ENCODE peak calls at places on chromosome 11, in six cellular contexts. C is GM12878, L is psoas muscle, J is endodermal cell, T is uterus, N is left ventricle myocardium inferior. W is an unnamed sample.

GRCh38 chr11:59706518-59707285 is 6.9 kb downstream of the OR10V1 start:
- DNase-seq in T (no peak), L (no peak), N (no peak), C (no peak), J (no peak), W (no peak)

GRCh38 chr11:128171496-128171895 is 415.9 kb downstream of the ETS1 start:
- DNase-seq in C (no peak), T (no peak), L (no peak), N (no peak), J (no peak), W (no peak)

GRCh38 chr11:69530278-69531070 is 49.0 kb downstream of the LINC01488 start:
- DNase-seq in N (no peak), L (no peak), T (no peak), J (peak; percentile 32), C (no peak), W (peak; percentile 66)

GRCh38 chr11:104163100-104164027 is 583 bp downstream of the PDGFD start:
- DNase-seq in L (peak; percentile 23), C (no peak), N (peak; percentile 41), T (peak; percentile 17), J (peak; percentile 82), W (no peak)

GRCh38 chr11:10719616-10720015 is 26.1 kb upstream of the IRAG1 start:
- DNase-seq in L (no peak), T (no peak), J (no peak), C (no peak), N (no peak), W (no peak)

GRCh38 chr11:44629732-44630345 is 64.4 kb downstream of the CD82 start:
- DNase-seq in N (no peak), J (peak; percentile 9), C (no peak), T (no peak), L (no peak), W (peak; percentile 32)

GRCh38 chr11:69465236-69466000 is 16.0 kb upstream of the LINC01488 start:
- DNase-seq in J (no peak), T (no peak), C (no peak), L (no peak), N (peak; percentile 13), W (no peak)

GRCh38 chr11:69442012-69442806 is 39.3 kb upstream of the LINC01488 start:
- DNase-seq in L (no peak), J (peak; percentile 67), C (no peak), N (no peak), T (no peak), W (peak; percentile 46)

GRCh38 chr11:1963864-1964263 is 16.7 kb downstream of the MRPL23 start:
- DNase-seq in C (no peak), J (no peak), T (no peak), L (no peak), N (no peak), W (peak; percentile 47)

GRCh38 chr11:75349540-75350116 is 1.8 kb downstream of the ARRB1 start:
- DNase-seq in L (peak; percentile 37), T (no peak), C (no peak), J (peak; percentile 76), N (no peak), W (peak; percentile 72)

GRCh38 chr11:113874920-113875413 is 405 bp downstream of the USP28 start:
- DNase-seq in T (no peak), L (no peak), J (no peak), C (no peak), N (no peak), W (no peak)

GRCh38 chr11:103338621-103339484 is 229.6 kb downstream of the DYNC2H1 start:
- DNase-seq in L (no peak), C (no peak), J (peak; percentile 84), T (no peak), N (no peak), W (no peak)

GRCh38 chr11:19288256-19288655 is 47.5 kb upstream of the E2F8 start:
- DNase-seq in N (no peak), L (no peak), J (no peak), C (no peak), T (no peak), W (no peak)

GRCh38 chr11:69380921-69381581 is 87.1 kb downstream of the MYEOV start:
- DNase-seq in N (no peak), C (no peak), J (peak; percentile 30), T (no peak), L (peak; percentile 14), W (peak; percentile 53)

GRCh38 chr11:1679881-1680280 is 17.1 kb upstream of the KRTAP5-6 start:
- DNase-seq in J (peak; percentile 13), T (no peak), L (no peak), N (no peak), C (no peak), W (no peak)

GRCh38 chr11:3859373-3859881 is 4.0 kb downstream of the STIM1 start:
- DNase-seq in T (no peak), C (no peak), L (peak; percentile 70), N (peak; percentile 69), J (peak; percentile 72), W (no peak)

GRCh38 chr11:28585007-28585406 is 476.8 kb downstream of the METTL15 start:
- DNase-seq in L (no peak), N (no peak), C (no peak), J (no peak), T (no peak), W (no peak)

GRCh38 chr11:85602551-85603218 is 24.5 kb downstream of the DLG2 start:
- DNase-seq in L (no peak), T (no peak), J (no peak), C (no peak), N (no peak), W (no peak)

GRCh38 chr11:128824199-128825049 is 42.7 kb downstream of the KCNJ1 start:
- DNase-seq in T (peak; percentile 27), J (no peak), N (no peak), C (no peak), L (no peak), W (no peak)

GRCh38 chr11:124793466-124794278 is 6.5 kb downstream of the MSANTD2 start:
- DNase-seq in N (no peak), L (no peak), T (no peak), J (no peak), C (no peak), W (no peak)

GRCh38 chr11:116730241-116730561 is 42.6 kb downstream of the BUD13 start:
- DNase-seq in N (no peak), L (no peak), C (no peak), J (no peak), T (no peak), W (no peak)

GRCh38 chr11:73047773-73048371 is 94.2 kb downstream of the FCHSD2 start:
- DNase-seq in C (peak; percentile 88), J (no peak), L (no peak), T (no peak), N (no peak), W (no peak)

GRCh38 chr11:95338430-95338991 is 107.5 kb upstream of the SESN3 start:
- DNase-seq in N (peak; percentile 28), C (no peak), L (peak; percentile 54), J (no peak), T (peak; percentile 88), W (peak; percentile 90)

GRCh38 chr11:30196400-30197206 is 34.2 kb upstream of the FSHB start:
- DNase-seq in C (no peak), N (peak; percentile 44), J (peak; percentile 94), L (peak; percentile 43), T (peak; percentile 21), W (no peak)

GRCh38 chr11:121321614-121322243 is 29.2 kb downstream of the SC5D start:
- DNase-seq in L (no peak), T (no peak), N (no peak), C (no peak), J (peak; percentile 76), W (no peak)

GRCh38 chr11:124846058-124846719 is 19.0 kb upstream of the ROBO3 start:
- DNase-seq in T (no peak), C (no peak), N (no peak), J (no peak), L (no peak), W (no peak)

GRCh38 chr11:31340903-31341572 is 28.5 kb downstream of the DCDC1 start:
- DNase-seq in C (no peak), J (peak; percentile 64), T (no peak), N (no peak), L (no peak), W (no peak)

GRCh38 chr11:69587454-69588081 is 53.4 kb upstream of the CCND1 start:
- DNase-seq in L (no peak), N (no peak), T (no peak), J (no peak), C (no peak), W (no peak)

GRCh38 chr11:100789500-100789899 is 102.4 kb downstream of the ARHGAP42 start:
- DNase-seq in N (peak; percentile 23), L (peak; percentile 41), C (no peak), T (peak; percentile 23), J (no peak), W (peak; percentile 65)

GRCh38 chr11:110971110-110971509 is 258.9 kb upstream of the ARHGAP20 start:
- DNase-seq in L (no peak), T (no peak), J (no peak), N (no peak), C (no peak), W (no peak)

GRCh38 chr11:35917676-35918075 is 26.2 kb upstream of the LDLRAD3 start:
- DNase-seq in J (peak; percentile 20), C (no peak), T (no peak), L (no peak), N (no peak), W (no peak)

GRCh38 chr11:22927793-22928192 is 67.5 kb upstream of the CCDC179 start:
- DNase-seq in J (no peak), T (no peak), N (no peak), L (no peak), C (no peak), W (no peak)

GRCh38 chr11:66851698-66852465 is 5.0 kb upstream of the LRFN4 start:
- DNase-seq in L (no peak), J (peak; percentile 88), C (no peak), T (no peak), N (no peak), W (peak; percentile 49)
- TF ChIP-seq CTCF in L (no peak), J (peak; percentile 78), C (peak; percentile 54), T (no peak), N (no peak), W (no peak)

GRCh38 chr11:61378713-61379313 is 13.6 kb upstream of the TMEM216 start:
- DNase-seq in L (no peak), C (no peak), T (peak; percentile 57), J (no peak), N (no peak), W (peak; percentile 81)
- H3K4me3 ChIP-seq in L (no peak overlapping the region), C (no peak overlapping the region), T (no peak overlapping the region), J (no peak overlapping the region), N (no peak overlapping the region), W (no peak overlapping the region)

DNA sequence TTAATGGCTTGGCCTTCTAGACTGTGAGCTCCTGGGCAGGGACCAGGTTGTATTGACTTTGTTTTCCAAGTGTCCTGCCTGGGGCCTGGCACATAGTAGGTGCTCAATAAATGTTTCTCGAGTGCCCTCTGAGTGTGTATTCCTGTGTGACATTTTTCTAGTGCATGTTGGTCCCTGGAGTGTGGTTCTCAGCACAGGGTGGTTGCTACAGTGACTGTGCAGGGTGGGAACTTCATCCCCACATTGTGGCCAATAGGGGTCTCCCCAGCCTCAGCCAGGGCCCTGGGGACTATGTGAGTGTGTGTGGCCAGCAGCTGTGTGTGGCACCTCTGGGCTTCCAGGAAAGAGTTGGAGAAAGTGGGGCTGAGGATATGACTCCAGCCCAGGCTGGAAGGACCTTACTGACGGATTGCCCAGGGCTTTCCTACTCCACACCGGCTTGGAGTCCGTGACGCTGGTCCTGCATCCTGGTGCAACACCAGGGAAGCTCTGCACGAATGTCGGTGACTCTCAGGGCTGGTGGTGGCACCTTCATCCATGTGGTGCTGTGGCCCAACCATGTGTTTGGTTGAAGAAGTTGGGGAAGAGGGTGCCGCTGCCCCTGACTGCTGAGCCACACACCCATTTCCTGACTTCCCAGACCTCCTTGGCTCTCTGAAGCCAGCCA is 9.0 kb upstream of the MARK2 start:
- DNase-seq in T (no peak), L (no peak), C (no peak), J (peak; percentile 83), N (no peak), W (no peak)
- TF ChIP-seq CTCF in T (no peak), L (no peak), C (peak; percentile 38), J (peak; percentile 69), N (peak; percentile 36), W (no peak)

GRCh38 chr11:108813086-108813485 is 148.2 kb downstream of the DDX10 start:
- DNase-seq in J (no peak), C (no peak), L (no peak), T (no peak), N (no peak), W (no peak)
- H3K4me3 ChIP-seq in J (no peak overlapping the region), C (no peak overlapping the region), L (no peak overlapping the region), T (no peak overlapping the region), N (no peak overlapping the region), W (no peak overlapping the region)

W was measured in sigmoid colon.